ENCODE peak calls at places on chromosomes 13 and 19, in nine cellular contexts. T, S, C, K, X, Q, D, J and R are unnamed samples.

GRCh38 chr19:29724741-29725140 is 9.7 kb upstream of the C19orf12 start:
- DNase-seq in D (no peak), J (no peak), C (no peak), T (no peak), K (no peak), X (no peak), S (no peak), Q (no peak), R (no peak)

GRCh38 chr13:112752711-112753541 is 63.1 kb downstream of the ATP11A start:
- DNase-seq in C (no peak), T (no peak), D (no peak), S (no peak), Q (no peak), K (no peak), J (no peak), X (no peak), R (peak)

GRCh38 chr19:55358943-55359908 is 3.8 kb downstream of the GARIN5B start:
- DNase-seq in K (no peak), X (no peak), Q (no peak), J (no peak), T (no peak), D (no peak), C (no peak), S (no peak), R (peak)

GRCh38 chr13:96940961-96941360 is 53.3 kb downstream of the OXGR1 start:
- DNase-seq in T (no peak), J (no peak), C (no peak), Q (no peak), K (no peak), D (no peak), X (no peak), S (no peak), R (no peak)

GRCh38 chr19:33280351-33280921 is 21.9 kb downstream of the CEBPA start:
- DNase-seq in K (no peak), S (no peak), T (no peak), D (no peak), Q (no peak), C (no peak), J (no peak), X (peak), R (no peak)

GRCh38 chr13:23949200-23949599 is 51.9 kb upstream of the C1QTNF9B start:
- DNase-seq in J (no peak), Q (no peak), T (no peak), S (no peak), K (no peak), X (no peak), D (no peak), C (no peak), R (no peak)

GRCh38 chr19:18496167-18496979 is 25.5 kb downstream of the ELL start:
- DNase-seq in S (peak), Q (peak), D (peak), X (peak), J (peak), K (no peak), C (no peak), T (no peak), R (peak)

GRCh38 chr19:20661150-20661819 is at the start of gene ZNF626:
- DNase-seq in D (peak), T (peak), S (peak), Q (peak), C (peak), K (peak), X (peak), J (peak), R (peak)

GRCh38 chr13:27194895-27195764 is 23.5 kb upstream of the USP12 start:
- DNase-seq in D (no peak), X (peak), Q (peak), S (no peak), J (peak), C (no peak), K (no peak), T (no peak), R (peak)

GRCh38 chr13:47803131-47803530 is 197.9 kb downstream of the SUCLA2 start:
- DNase-seq in J (no peak), C (no peak), S (no peak), Q (no peak), D (no peak), K (no peak), X (no peak), T (no peak), R (peak)

GRCh38 chr13:77330009-77330471 is 3.1 kb upstream of the MYCBP2 start:
- DNase-seq in X (peak), S (no peak), T (no peak), D (no peak), K (no peak), C (no peak), Q (peak), J (no peak), R (no peak)

GRCh38 chr19:49817964-49818690 is at the start of gene MED25:
- DNase-seq in Q (peak), J (peak), T (no peak), K (peak), C (peak), S (peak), D (peak), X (peak), R (peak)

GRCh38 chr19:49327878-49328544 is 3.0 kb upstream of the SLC6A16 start:
- DNase-seq in Q (peak), C (peak), T (no peak), J (peak), D (no peak), S (no peak), X (peak), K (no peak), R (peak)

GRCh38 chr19:12611361-12611699 is 610 bp downstream of the ZNF791 start:
- DNase-seq in T (peak), S (no peak), K (peak), C (peak), J (peak), Q (peak), D (peak), X (peak), R (peak)

GRCh38 chr19:6087074-6087506 is 23.2 kb downstream of the RFX2 start:
- DNase-seq in C (no peak), X (no peak), T (no peak), K (no peak), D (no peak), J (no peak), S (no peak), Q (no peak), R (peak)

GRCh38 chr19:35459414-35460082 is 11.5 kb downstream of the FFAR2 start:
- DNase-seq in X (no peak), D (peak), Q (peak), K (no peak), J (no peak), S (no peak), C (no peak), T (no peak), R (peak)

GRCh38 chr19:5956728-5957127 is 21.2 kb downstream of the RANBP3 start:
- DNase-seq in C (no peak), D (no peak), K (no peak), J (no peak), X (no peak), T (no peak), Q (no peak), S (no peak), R (no peak)

GRCh38 chr19:383922-384800 is 24.8 kb downstream of the C2CD4C start:
- DNase-seq in C (peak), X (no peak), S (no peak), K (no peak), T (peak), Q (peak), J (no peak), D (no peak), R (no peak)

GRCh38 chr19:29618871-29619270 is 12.8 kb downstream of the POP4 start:
- DNase-seq in J (no peak), D (no peak), X (no peak), C (no peak), Q (no peak), S (no peak), K (no peak), T (no peak), R (no peak)

GRCh38 chr13:62682788-62683187 is 1267.1 kb upstream of the PCDH20 start:
- DNase-seq in X (peak), D (no peak), C (no peak), T (no peak), J (no peak), Q (no peak), S (no peak), K (no peak), R (no peak)

GRCh38 chr13:41694902-41695301 is 237.6 kb downstream of the RGCC start:
- DNase-seq in J (peak), S (no peak), D (peak), T (no peak), K (no peak), C (peak), Q (peak), X (peak), R (peak)

GRCh38 chr13:80226645-80227044 is 114.3 kb downstream of the SPRY2 start:
- DNase-seq in K (no peak), Q (no peak), S (no peak), X (no peak), J (no peak), D (no peak), T (no peak), C (no peak), R (no peak)

GRCh38 chr19:38596057-38596981 is 21.4 kb downstream of the MAP4K1 start:
- DNase-seq in Q (no peak), X (peak), D (no peak), K (no peak), T (peak), C (peak), S (no peak), J (no peak), R (peak)

GRCh38 chr13:113637262-113638160 is 20.5 kb downstream of the ATP4B start:
- DNase-seq in K (no peak), C (no peak), Q (no peak), T (no peak), S (no peak), J (no peak), X (no peak), D (peak), R (no peak)

GRCh38 chr19:11381535-11382369 is 2.4 kb downstream of the EPOR start:
- DNase-seq in K (no peak), X (peak), T (no peak), S (peak), D (peak), J (peak), C (peak), Q (peak), R (peak)

GRCh38 chr13:101065314-101065713 is 351.0 kb downstream of the NALCN start:
- DNase-seq in X (no peak), S (no peak), T (no peak), D (no peak), J (no peak), Q (no peak), K (no peak), C (no peak), R (no peak)

GRCh38 chr13:44311011-44311481 is 62.6 kb upstream of the SERP2 start:
- DNase-seq in J (no peak), T (no peak), K (no peak), Q (peak), C (no peak), D (no peak), S (no peak), X (no peak), R (no peak)

GRCh38 chr19:39237200-39238184 is 7.3 kb downstream of the IFNL3 start:
- DNase-seq in S (peak), C (peak), T (no peak), Q (no peak), J (peak), K (no peak), X (peak), D (no peak), R (peak)

GRCh38 chr19:4518345-4519171 is at the start of gene PLIN4:
- DNase-seq in K (peak), J (no peak), S (no peak), D (peak), C (no peak), X (no peak), Q (peak), T (no peak), R (peak)

GRCh38 chr19:51034704-51035103 is at the start of gene KLK12:
- DNase-seq in T (no peak), C (no peak), S (no peak), J (no peak), D (no peak), K (no peak), X (no peak), Q (no peak), R (no peak)

GRCh38 chr19:29665826-29666633 is 769 bp downstream of the PLEKHF1 start:
- DNase-seq in J (no peak), X (peak), D (peak), T (peak), C (peak), K (no peak), S (no peak), Q (peak), R (peak)

GRCh38 chr13:98810746-98811145 is 58.3 kb upstream of the SLC15A1 start:
- DNase-seq in K (no peak), Q (no peak), T (no peak), C (no peak), D (no peak), X (peak), J (no peak), S (no peak), R (no peak)

GRCh38 chr13:27978301-27978968 is 9.3 kb upstream of the CDX2 start:
- DNase-seq in T (no peak), K (no peak), S (no peak), J (no peak), D (no peak), C (no peak), X (no peak), Q (no peak), R (no peak)

GRCh38 chr13:100573121-100573520 is 15.5 kb downstream of the GGACT start:
- DNase-seq in J (peak), T (peak), Q (peak), X (peak), S (peak), D (peak), C (peak), K (peak), R (peak)